ENCODE peak calls at places on chromosomes 5 and 9, in five cellular contexts. V, I, J, P and E are unnamed samples.

GRCh38 chr5:82221020-82221419 is 57.1 kb downstream of the RPS23 start:
- DNase-seq in J (no peak), V (no peak), P (no peak), I (no peak), E (no peak)

GRCh38 chr9:127915325-127915752 is 1.5 kb downstream of the ST6GALNAC4 start:
- DNase-seq in P (no peak), I (no peak), J (no peak), V (no peak), E (no peak)

GRCh38 chr9:73683862-73684591 is 532.4 kb downstream of the ANXA1 start:
- DNase-seq in V (no peak), I (no peak), J (no peak), P (peak; percentile 41), E (no peak)

GRCh38 chr9:38278931-38279532 is 113.5 kb upstream of the ALDH1B1 start:
- DNase-seq in P (no peak), J (no peak), I (no peak), V (no peak), E (no peak)

GRCh38 chr5:74851684-74852353 is 14.4 kb downstream of the FAM169A start:
- DNase-seq in J (no peak), V (no peak), P (no peak), I (no peak), E (no peak)

GRCh38 chr5:137731201-137731600 is 4.7 kb downstream of the KLHL3 start:
- DNase-seq in P (no peak), J (no peak), V (no peak), I (no peak), E (no peak)

GRCh38 chr9:88651682-88652633 is 117.0 kb downstream of the NXNL2 start:
- DNase-seq in J (no peak), I (peak; percentile 20), P (peak; percentile 7), V (no peak), E (peak; percentile 9)

GRCh38 chr5:119290161-119290569 is 65.7 kb upstream of the TNFAIP8 start:
- DNase-seq in P (no peak), V (no peak), I (no peak), J (peak; percentile 29), E (no peak)

GRCh38 chr9:99594056-99594780 is 227.5 kb upstream of the NR4A3 start:
- DNase-seq in V (no peak), J (no peak), I (no peak), P (no peak), E (no peak)

GRCh38 chr9:93676310-93677054 is 100.1 kb downstream of the PHF2 start:
- DNase-seq in P (no peak), I (no peak), J (no peak), V (no peak), E (no peak)

GRCh38 chr5:135214897-135215616 is 181.0 kb upstream of the PITX1 start:
- DNase-seq in J (no peak), P (no peak), I (no peak), V (no peak), E (no peak)

GRCh38 chr9:27413507-27414214 is 110.4 kb upstream of the IFNK start:
- DNase-seq in P (no peak), V (no peak), I (no peak), J (no peak), E (no peak)

GRCh38 chr9:136223871-136224640 is 19.1 kb upstream of the LHX3 start:
- DNase-seq in P (no peak), V (no peak), I (no peak), J (no peak), E (no peak)

GRCh38 chr5:124923131-124923530 is 176.7 kb upstream of the ZNF608 start:
- DNase-seq in P (peak; percentile 2), V (peak; percentile 22), J (no peak), I (peak; percentile 69), E (peak; percentile 78)

GRCh38 chr5:137192293-137192743 is 306.8 kb downstream of the SPOCK1 start:
- DNase-seq in J (no peak), P (no peak), V (peak; percentile 3), I (no peak), E (peak; percentile 43)